ENCODE peak calls at places on chromosome 10, in five cellular contexts. One of them, this sample, is unnamed.

GRCh38 chr10:95266674-95267095 is 24.1 kb downstream of the PDLIM1 start:
- DNase-seq in mesendoderm: peak; percentile 99
- DNase-seq in BE2C: no peak
- DNase-seq in effector memory CD4-positive, alpha-beta T cell: no peak
- DNase-seq in tibial artery: no peak
- DNase-seq in this sample: no peak

GRCh38 chr10:88810196-88810961 is 7.8 kb downstream of the LIPM start:
- DNase-seq in mesendoderm: peak; percentile 80
- DNase-seq in BE2C: peak; percentile 24
- DNase-seq in effector memory CD4-positive, alpha-beta T cell: no peak
- DNase-seq in tibial artery: no peak
- DNase-seq in this sample: peak; percentile 42

GRCh38 chr10:13792011-13792410 is 205.2 kb downstream of the PRPF18 start:
- DNase-seq in mesendoderm: no peak
- DNase-seq in BE2C: peak; percentile 41
- DNase-seq in effector memory CD4-positive, alpha-beta T cell: no peak
- DNase-seq in tibial artery: peak; percentile 70
- DNase-seq in this sample: no peak

GRCh38 chr10:6401066-6401465 is 179.0 kb downstream of the PRKCQ start:
- DNase-seq in mesendoderm: no peak
- DNase-seq in BE2C: no peak
- DNase-seq in effector memory CD4-positive, alpha-beta T cell: no peak
- DNase-seq in tibial artery: no peak
- DNase-seq in this sample: no peak

GRCh38 chr10:46014683-46015405 is 15.6 kb downstream of the NCOA4 start:
- DNase-seq in mesendoderm: no peak
- DNase-seq in BE2C: no peak
- DNase-seq in effector memory CD4-positive, alpha-beta T cell: no peak
- DNase-seq in tibial artery: no peak
- DNase-seq in this sample: no peak

GRCh38 chr10:133445751-133446708 is 7.7 kb upstream of the SCART1 start:
- DNase-seq in mesendoderm: no peak
- DNase-seq in BE2C: no peak
- DNase-seq in effector memory CD4-positive, alpha-beta T cell: no peak
- DNase-seq in tibial artery: peak; percentile 59
- DNase-seq in this sample: peak; percentile 60

GRCh38 chr10:78972160-78972946 is 96.4 kb upstream of the ZMIZ1 start:
- DNase-seq in mesendoderm: peak; percentile 69
- DNase-seq in BE2C: no peak
- DNase-seq in effector memory CD4-positive, alpha-beta T cell: no peak
- DNase-seq in tibial artery: peak; percentile 97
- DNase-seq in this sample: no peak

GRCh38 chr10:117537436-117537903 is 5.1 kb upstream of the EMX2 start:
- DNase-seq in mesendoderm: peak; percentile 29
- DNase-seq in BE2C: peak; percentile 45
- DNase-seq in effector memory CD4-positive, alpha-beta T cell: no peak
- DNase-seq in tibial artery: no peak
- DNase-seq in this sample: no peak

GRCh38 chr10:6458814-6459213 is 121.3 kb downstream of the PRKCQ start:
- DNase-seq in mesendoderm: no peak
- DNase-seq in BE2C: no peak
- DNase-seq in effector memory CD4-positive, alpha-beta T cell: no peak
- DNase-seq in tibial artery: no peak
- DNase-seq in this sample: no peak

GRCh38 chr10:13120786-13121499 is 21.0 kb downstream of the OPTN start:
- DNase-seq in mesendoderm: peak; percentile 95
- DNase-seq in BE2C: no peak
- DNase-seq in effector memory CD4-positive, alpha-beta T cell: no peak
- DNase-seq in tibial artery: no peak
- DNase-seq in this sample: no peak

GRCh38 chr10:76299501-76299900 is 868.1 kb downstream of the LRMDA start:
- DNase-seq in mesendoderm: peak; percentile 63
- DNase-seq in BE2C: no peak
- DNase-seq in effector memory CD4-positive, alpha-beta T cell: no peak
- DNase-seq in tibial artery: no peak
- DNase-seq in this sample: peak; percentile 31

GRCh38 chr10:106438386-106438785 is 726.1 kb downstream of the SORCS1 start:
- DNase-seq in mesendoderm: no peak
- DNase-seq in BE2C: no peak
- DNase-seq in effector memory CD4-positive, alpha-beta T cell: no peak
- DNase-seq in tibial artery: no peak
- DNase-seq in this sample: no peak

DNA sequence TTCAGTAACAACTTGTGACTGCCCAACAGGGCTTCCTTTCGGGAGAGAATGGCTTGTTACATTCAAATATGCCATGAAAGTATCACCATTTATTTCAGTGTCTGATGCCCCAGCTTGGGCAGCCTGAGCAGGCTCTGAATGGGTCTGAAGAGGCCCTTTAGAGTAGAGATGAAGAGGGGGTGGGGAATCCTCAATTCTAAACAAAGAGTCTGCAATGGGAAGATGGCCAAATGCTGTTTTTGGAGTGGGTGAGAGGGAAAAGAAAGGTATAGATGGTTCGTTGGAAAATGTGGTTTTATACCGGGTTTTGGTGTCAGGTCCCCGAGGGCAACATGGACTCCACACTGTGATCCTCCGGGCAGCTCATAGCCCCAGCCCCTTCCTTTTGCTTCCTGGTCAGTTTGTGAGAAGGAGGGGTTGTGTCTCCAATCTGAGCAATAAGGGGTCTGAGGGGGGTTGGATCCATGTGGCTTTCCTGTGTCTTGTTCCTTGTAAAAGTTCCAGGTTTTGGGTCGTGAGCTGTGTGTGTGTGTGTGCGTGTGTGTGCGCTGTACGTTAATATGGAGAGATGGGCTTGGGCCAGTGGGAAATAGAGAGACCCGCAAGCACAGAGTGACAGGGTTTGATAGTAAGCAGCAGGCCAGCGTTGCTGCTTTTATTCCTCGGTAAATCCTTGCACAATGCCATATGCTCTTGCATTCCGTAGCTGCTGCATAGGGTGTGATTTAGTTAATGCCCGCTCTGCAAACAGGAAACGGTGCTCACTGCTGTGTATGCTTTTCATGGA is 108.3 kb downstream of the TCF7L2 start:
- DNase-seq in mesendoderm: peak; percentile 87
- DNase-seq in BE2C: peak; percentile 54
- DNase-seq in effector memory CD4-positive, alpha-beta T cell: no peak
- DNase-seq in tibial artery: no peak
- DNase-seq in this sample: no peak
- H3K4me3 ChIP-seq in mesendoderm: no peak overlapping the region
- H3K4me3 ChIP-seq in BE2C: peak overlapping the region; percentile 43
- H3K4me3 ChIP-seq in effector memory CD4-positive, alpha-beta T cell: no peak overlapping the region
- H3K4me3 ChIP-seq in tibial artery: no peak overlapping the region
- H3K4me3 ChIP-seq in this sample: peak overlapping the region; percentile 48

GRCh38 chr10:9868499-9868898 is 1149.2 kb upstream of the CELF2 start:
- DNase-seq in mesendoderm: no peak
- DNase-seq in BE2C: no peak
- DNase-seq in effector memory CD4-positive, alpha-beta T cell: no peak
- DNase-seq in tibial artery: no peak
- DNase-seq in this sample: no peak
- H3K4me3 ChIP-seq in mesendoderm: no peak overlapping the region
- H3K4me3 ChIP-seq in BE2C: no peak overlapping the region
- H3K4me3 ChIP-seq in effector memory CD4-positive, alpha-beta T cell: no peak overlapping the region
- H3K4me3 ChIP-seq in tibial artery: no peak overlapping the region
- H3K4me3 ChIP-seq in this sample: no peak overlapping the region

GRCh38 chr10:92916433-92916832 is 68.1 kb downstream of the EXOC6 start:
- DNase-seq in mesendoderm: no peak
- DNase-seq in BE2C: no peak
- DNase-seq in effector memory CD4-positive, alpha-beta T cell: no peak
- DNase-seq in tibial artery: no peak
- DNase-seq in this sample: no peak
- H3K4me3 ChIP-seq in mesendoderm: no peak overlapping the region
- H3K4me3 ChIP-seq in BE2C: no peak overlapping the region
- H3K4me3 ChIP-seq in effector memory CD4-positive, alpha-beta T cell: no peak overlapping the region
- H3K4me3 ChIP-seq in tibial artery: no peak overlapping the region
- H3K4me3 ChIP-seq in this sample: no peak overlapping the region

GRCh38 chr10:72068126-72068765 is 20.1 kb downstream of the SPOCK2 start:
- DNase-seq in mesendoderm: no peak
- DNase-seq in BE2C: no peak
- DNase-seq in effector memory CD4-positive, alpha-beta T cell: no peak
- DNase-seq in tibial artery: no peak
- DNase-seq in this sample: no peak
- H3K4me3 ChIP-seq in mesendoderm: no peak overlapping the region
- H3K4me3 ChIP-seq in BE2C: no peak overlapping the region
- H3K4me3 ChIP-seq in effector memory CD4-positive, alpha-beta T cell: no peak overlapping the region
- H3K4me3 ChIP-seq in tibial artery: no peak overlapping the region
- H3K4me3 ChIP-seq in this sample: no peak overlapping the region

DNA sequence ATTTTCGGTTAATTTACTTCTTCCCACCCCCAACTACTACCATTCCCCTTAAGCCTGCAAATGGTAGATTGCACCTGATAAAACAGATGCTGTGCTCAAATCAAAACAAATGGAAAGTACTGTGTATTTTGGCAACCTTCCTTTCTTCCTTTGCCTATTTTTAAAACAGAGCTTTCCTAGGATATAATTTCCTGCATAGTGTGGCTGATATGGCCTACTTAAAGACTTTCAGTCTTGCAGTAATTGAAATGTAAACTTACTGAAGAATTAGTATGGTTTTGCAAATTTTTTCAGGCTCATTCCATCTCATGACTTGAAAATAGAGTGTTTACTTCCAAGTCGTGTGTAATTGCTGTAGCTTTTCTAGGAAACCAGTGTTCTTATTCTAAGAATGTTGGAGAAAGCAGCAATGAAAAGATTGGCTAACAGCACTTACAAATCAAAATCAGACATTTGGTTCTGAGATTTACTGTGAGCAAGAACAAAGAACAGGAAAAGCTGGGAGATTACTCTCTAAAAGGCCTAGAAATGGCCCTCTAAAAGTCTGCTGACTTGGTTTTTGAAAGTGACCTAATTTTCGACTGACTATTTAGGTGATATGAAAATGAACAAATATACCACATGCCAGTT is 52.0 kb downstream of the REEP3 start:
- DNase-seq in mesendoderm: no peak
- DNase-seq in BE2C: no peak
- DNase-seq in effector memory CD4-positive, alpha-beta T cell: no peak
- DNase-seq in tibial artery: no peak
- DNase-seq in this sample: no peak
- H3K4me3 ChIP-seq in mesendoderm: no peak overlapping the region
- H3K4me3 ChIP-seq in BE2C: no peak overlapping the region
- H3K4me3 ChIP-seq in effector memory CD4-positive, alpha-beta T cell: no peak overlapping the region
- H3K4me3 ChIP-seq in tibial artery: no peak overlapping the region
- H3K4me3 ChIP-seq in this sample: no peak overlapping the region

GRCh38 chr10:28535846-28536245 is 2.9 kb downstream of the WAC start:
- DNase-seq in mesendoderm: no peak
- DNase-seq in BE2C: no peak
- DNase-seq in effector memory CD4-positive, alpha-beta T cell: no peak
- DNase-seq in tibial artery: no peak
- DNase-seq in this sample: no peak
- H3K4me3 ChIP-seq in mesendoderm: no peak overlapping the region
- H3K4me3 ChIP-seq in BE2C: no peak overlapping the region
- H3K4me3 ChIP-seq in effector memory CD4-positive, alpha-beta T cell: no peak overlapping the region
- H3K4me3 ChIP-seq in tibial artery: no peak overlapping the region
- H3K4me3 ChIP-seq in this sample: no peak overlapping the region

DNA sequence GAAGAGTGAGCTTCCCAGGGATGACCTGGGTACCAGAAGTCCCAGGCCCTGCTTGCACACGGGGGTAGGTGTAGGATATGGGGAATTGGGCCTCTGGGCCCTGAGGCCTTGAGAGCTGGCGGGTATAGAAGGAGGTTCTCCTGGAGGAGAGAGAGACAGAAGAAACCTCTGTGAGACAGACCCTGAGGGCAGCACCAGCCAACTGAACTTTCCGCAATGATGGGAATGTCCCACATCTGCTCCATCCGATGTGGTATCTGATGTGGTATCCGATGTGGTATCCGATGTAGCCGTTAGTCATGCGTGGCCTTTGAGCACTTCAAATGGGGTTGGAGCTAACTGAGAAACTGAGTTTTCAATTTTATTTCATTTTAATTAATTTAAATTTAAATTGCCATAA is 30.6 kb upstream of the PLEKHA1 start:
- DNase-seq in mesendoderm: no peak
- DNase-seq in BE2C: no peak
- DNase-seq in effector memory CD4-positive, alpha-beta T cell: no peak
- DNase-seq in tibial artery: no peak
- DNase-seq in this sample: no peak
- H3K4me3 ChIP-seq in mesendoderm: no peak overlapping the region
- H3K4me3 ChIP-seq in BE2C: no peak overlapping the region
- H3K4me3 ChIP-seq in effector memory CD4-positive, alpha-beta T cell: no peak overlapping the region
- H3K4me3 ChIP-seq in tibial artery: no peak overlapping the region
- H3K4me3 ChIP-seq in this sample: no peak overlapping the region

This sample was measured in esophagus muscularis mucosa.